ENCODE peak calls at places on chromosomes 12 and 14, in four cellular contexts. A is K562, N is WTC11, P is HepG2. L is an unnamed sample.

GRCh38 chr12:115910057-115910456 is 367.4 kb downstream of the MED13L start:
- DNase-seq in A (no peak), P (no peak), N (no peak), L (no peak)

GRCh38 chr14:105301103-105301914 is 508 bp upstream of the BRF1 start:
- DNase-seq in P (peak; percentile 90), N (peak; percentile 100), A (peak; percentile 97), L (peak; percentile 97)

GRCh38 chr14:97198813-97199212 is 401.6 kb downstream of the VRK1 start:
- DNase-seq in N (no peak), P (no peak), A (peak; percentile 4), L (no peak)

GRCh38 chr12:1587927-1588573 is 6.3 kb downstream of the FBXL14 start:
- DNase-seq in P (no peak), N (no peak), A (no peak), L (no peak)

GRCh38 chr14:31611778-31612433 is 50.7 kb downstream of the NUBPL start:
- DNase-seq in A (no peak), N (no peak), P (peak; percentile 34), L (no peak)

GRCh38 chr12:94618995-94619695 is 31.2 kb downstream of the TMCC3 start:
- DNase-seq in A (no peak), P (no peak), N (no peak), L (no peak)

GRCh38 chr14:51283402-51283825 is 43.4 kb downstream of the TMX1 start:
- DNase-seq in N (no peak), P (peak; percentile 74), A (peak; percentile 40), L (peak; percentile 81)

GRCh38 chr12:99619389-99620158 is 28.0 kb upstream of the GARIN6 start:
- DNase-seq in N (peak; percentile 49), P (peak; percentile 14), A (peak; percentile 12), L (peak; percentile 31)

GRCh38 chr12:62629971-62630739 is 163.5 kb downstream of the MON2 start:
- DNase-seq in P (no peak), N (no peak), A (no peak), L (no peak)

GRCh38 chr14:99971929-99972747 is 93.1 kb upstream of the EVL start:
- DNase-seq in A (peak; percentile 42), P (no peak), N (peak; percentile 29), L (no peak)

GRCh38 chr12:48903982-48904411 is 21.3 kb downstream of the FKBP11 start:
- DNase-seq in P (peak; percentile 76), A (peak; percentile 87), N (peak; percentile 92), L (peak; percentile 92)

GRCh38 chr12:4526923-4527546 is 11.7 kb upstream of the RAD51AP1 start:
- DNase-seq in P (peak; percentile 5), N (no peak), A (no peak), L (no peak)
- TF ChIP-seq NR3C1 in P (no peak), N (no peak), A (no peak), L (no peak)

DNA sequence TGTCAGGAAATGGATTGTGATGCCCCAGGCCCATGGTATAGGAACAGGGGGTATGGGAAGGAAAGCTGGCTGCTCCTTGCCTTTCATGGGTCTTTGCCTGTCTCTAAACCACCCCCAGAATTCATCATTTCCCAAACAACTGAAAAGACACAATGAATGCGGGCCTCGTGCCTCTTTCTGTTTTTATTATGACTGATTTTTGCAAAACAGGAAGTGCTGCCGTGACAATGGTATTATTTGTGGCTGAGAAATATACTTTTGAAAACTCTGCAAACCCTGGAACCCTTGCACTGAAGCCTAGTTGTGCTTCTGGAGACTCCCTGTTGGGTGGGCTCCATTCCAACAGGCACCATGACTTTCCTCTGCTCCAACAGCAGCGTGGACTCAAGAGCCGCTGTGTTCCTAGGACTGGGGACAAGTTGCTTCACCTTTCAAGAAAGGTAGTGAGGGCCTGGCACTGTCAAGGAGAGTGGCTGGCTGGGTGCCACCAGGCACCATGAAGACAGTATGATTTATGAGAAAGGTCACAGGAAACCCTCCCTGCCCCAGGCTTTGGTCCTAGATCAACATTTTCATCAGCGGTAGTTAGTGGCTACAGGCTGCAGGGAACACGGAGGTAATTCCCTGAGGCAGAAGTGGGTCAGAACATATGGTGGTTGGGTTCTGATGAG is 4.8 kb upstream of the DGLUCY start:
- DNase-seq in P (no peak), A (no peak), N (no peak), L (no peak)
- TF ChIP-seq ESRRA in P (no peak), A (no peak), N (no peak), L (no peak)

DNA sequence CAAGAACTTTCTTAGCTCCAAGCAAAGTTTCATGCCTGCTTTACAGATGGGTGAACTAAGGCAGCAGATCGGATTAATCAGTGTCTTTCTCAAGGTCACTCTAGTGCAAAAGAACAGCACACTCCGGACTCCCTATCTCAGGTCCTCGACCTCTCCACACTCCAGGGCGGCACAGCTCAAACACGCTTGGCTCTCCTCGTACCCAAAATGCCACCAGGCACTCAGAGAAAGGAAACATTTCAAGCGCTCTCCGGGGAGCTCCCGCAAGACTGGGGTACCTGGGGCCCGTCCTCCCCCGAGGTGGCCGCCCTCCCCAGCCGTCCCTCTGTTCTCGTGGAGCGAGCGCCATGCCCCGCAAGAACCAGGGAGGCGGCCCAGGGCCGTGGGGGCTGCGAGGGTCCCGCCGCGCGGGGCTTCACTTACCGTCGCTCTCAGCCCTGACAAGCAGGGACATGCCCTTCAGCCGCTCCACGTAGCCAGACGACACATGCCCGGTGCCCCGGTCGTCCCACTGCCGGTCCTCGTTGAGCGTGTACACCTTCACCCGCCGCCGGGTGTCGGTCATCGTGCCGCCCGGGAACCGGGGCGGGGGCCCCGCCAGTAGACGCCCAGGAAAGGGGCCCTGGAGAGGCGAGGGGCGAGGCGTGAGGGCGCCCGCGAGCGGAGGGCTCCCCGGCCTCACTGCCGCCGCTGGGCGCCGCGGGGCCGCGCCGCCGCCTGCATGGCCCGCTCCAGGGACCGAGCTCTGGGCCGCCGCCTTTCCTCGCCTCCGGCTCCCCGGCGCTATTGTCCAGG is 830 bp downstream of the PPP4R3A start:
- DNase-seq in P (peak; percentile 67), N (peak; percentile 20), A (peak; percentile 38), L (peak; percentile 27)
- TF ChIP-seq NR3C1 in P (no peak), N (no peak), A (no peak), L (no peak)

DNA sequence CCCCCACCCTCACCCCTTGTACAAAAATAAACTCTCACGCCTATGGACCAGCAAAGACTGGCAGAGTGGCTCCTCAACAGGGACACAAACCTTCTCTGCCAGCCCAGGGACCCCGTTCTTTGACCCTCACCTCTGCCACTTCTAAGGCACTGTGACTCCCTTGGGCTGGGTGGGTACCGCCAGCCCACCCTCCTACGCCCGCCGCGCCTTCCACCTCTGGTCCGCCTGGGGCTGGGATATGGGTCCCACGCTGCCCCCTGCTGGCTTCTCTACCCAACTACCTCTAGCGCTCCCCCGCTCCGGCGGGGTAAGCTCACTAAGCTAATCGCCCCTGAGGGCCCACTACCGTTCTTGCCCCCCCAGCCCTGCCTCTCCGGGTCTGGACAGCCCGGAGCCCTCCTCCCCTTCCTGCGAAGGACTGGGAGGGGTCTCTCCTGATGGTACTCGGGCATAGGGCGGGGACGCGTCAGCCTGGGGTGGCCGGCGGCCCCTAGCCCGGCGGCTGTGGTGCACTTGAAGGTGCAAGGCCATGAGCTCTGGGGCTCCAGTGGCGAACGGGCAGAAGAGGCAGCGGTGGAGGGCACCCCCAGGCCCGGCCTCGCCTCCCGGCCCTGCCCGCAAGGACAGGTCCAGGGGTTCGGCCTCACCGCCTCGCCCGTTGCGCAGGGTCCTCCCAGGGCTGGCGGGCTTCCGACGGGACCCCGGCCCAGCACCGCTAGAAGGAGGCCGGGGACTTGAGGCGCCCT is 8.1 kb downstream of the ZNF219 start:
- DNase-seq in N (peak; percentile 86), A (no peak), P (no peak), L (no peak)
- TF ChIP-seq ESRRA in N (no peak), A (no peak), P (no peak), L (no peak)

GRCh38 chr12:110694330-110694891 is 5.5 kb upstream of the HVCN1 start:
- DNase-seq in A (peak; percentile 37), N (no peak), P (no peak), L (no peak)
- TF ChIP-seq NR3C1 in A (no peak), N (no peak), P (no peak), L (no peak)

GRCh38 chr12:24228371-24228770 is 278.9 kb upstream of the SOX5 start:
- DNase-seq in A (no peak), P (no peak), N (no peak), L (no peak)

GRCh38 chr12:24228980-24229730 is 279.7 kb upstream of the SOX5 start:
- DNase-seq in P (no peak), A (no peak), N (no peak), L (no peak)

GRCh38 chr12:24227550-24227949 is 278.1 kb upstream of the SOX5 start:
- DNase-seq in N (no peak), P (no peak), A (no peak), L (no peak)

GRCh38 chr12:24223926-24224325 is 274.5 kb upstream of the SOX5 start:
- DNase-seq in A (no peak), N (no peak), P (no peak), L (no peak)

GRCh38 chr12:24226745-24227350 is 277.4 kb upstream of the SOX5 start:
- DNase-seq in A (peak; percentile 2), P (peak; percentile 1), N (no peak), L (no peak)
- TF ChIP-seq ESRRA in A (no peak), P (no peak), N (no peak), L (no peak)

DNA sequence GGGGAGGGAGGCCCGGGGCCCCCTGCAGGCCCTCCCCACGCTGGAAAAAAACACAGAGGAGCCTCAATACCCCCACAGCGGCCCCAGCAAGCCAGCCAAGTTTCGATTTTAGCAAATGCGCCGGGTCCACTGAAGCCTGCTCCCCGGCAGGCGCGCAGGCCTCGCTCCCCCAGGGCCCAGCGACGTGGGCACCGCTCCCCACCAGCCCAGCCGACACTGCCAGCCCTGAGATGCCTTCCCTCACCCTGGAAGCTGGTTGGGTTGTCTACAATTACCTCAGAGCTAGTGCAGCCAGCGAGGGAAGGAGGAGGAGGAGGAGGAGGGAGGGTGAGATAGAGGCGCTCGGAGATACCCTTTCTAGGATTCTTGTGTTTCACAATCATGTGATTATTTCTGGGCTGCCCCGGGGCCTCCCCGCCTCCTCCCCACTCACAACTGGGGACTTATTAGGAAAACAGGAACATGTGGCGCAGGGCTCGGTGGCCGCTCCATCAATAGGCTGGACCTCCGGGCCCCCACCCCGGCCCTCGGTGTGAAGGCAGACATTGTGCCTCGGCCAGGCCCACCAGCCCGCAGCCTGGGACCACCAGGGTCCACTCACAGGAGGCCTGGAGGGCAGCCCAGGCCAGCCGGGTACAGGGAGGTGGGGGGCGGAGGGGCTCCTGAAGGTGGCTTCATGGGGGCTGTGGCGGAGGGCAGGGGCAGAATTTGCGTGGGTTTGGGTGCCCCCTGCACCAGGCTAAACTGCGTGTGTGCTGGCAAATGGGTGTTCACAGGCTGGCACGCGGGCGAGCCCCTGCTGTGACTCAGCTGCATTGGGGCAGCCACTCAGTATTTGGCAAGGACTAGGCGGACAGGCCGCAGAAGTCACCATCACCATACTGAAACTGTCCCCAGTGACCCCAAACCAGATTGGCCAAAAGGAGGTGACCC is 109.9 kb downstream of the NCOR2 start:
- DNase-seq in A (no peak), N (no peak), P (no peak), L (no peak)
- TF ChIP-seq NR3C1 in A (no peak), N (no peak), P (no peak), L (no peak)

DNA sequence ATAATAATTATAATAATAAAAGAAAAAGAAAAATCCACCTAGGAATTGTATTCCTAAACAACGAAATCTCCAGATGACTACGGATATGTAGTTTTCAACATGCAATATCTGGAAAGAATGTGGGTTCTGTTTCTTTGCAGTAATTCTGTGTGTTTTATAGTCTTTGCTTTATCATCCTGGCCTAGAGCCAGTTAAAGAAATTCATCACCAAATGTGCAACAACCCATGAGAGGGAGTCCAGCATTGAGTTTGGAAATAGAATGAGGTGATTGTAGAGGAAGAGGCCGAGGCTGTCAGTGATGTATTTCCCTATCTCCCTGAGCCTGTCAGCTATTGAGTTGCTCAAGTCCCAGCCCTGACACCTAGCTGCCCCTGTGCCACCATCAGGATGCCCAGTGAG is 200.5 kb upstream of the DCN start:
- DNase-seq in A (no peak), N (no peak), P (no peak), L (no peak)
- TF ChIP-seq ESRRA in A (no peak), N (no peak), P (no peak), L (no peak)